ENCODE peak calls at places on chromosomes 2 and 18, in four cellular contexts. E, S, H and J are unnamed samples.

GRCh38 chr2:21501344-21502027 is 377.7 kb downstream of the TDRD15 start:
- DNase-seq in E (no peak), S (no peak), H (no peak), J (no peak)

GRCh38 chr2:208046686-208047085 is 21.4 kb upstream of the PLEKHM3 start:
- DNase-seq in E (peak), S (no peak), H (no peak), J (no peak)

GRCh38 chr18:58520964-58521363 is 107.9 kb downstream of the ALPK2 start:
- DNase-seq in E (no peak), S (no peak), H (no peak), J (no peak)

GRCh38 chr2:116319935-116320334 is 1494.6 kb upstream of the DDX18 start:
- DNase-seq in E (peak), S (no peak), H (no peak), J (no peak)

GRCh38 chr18:22015156-22015555 is 154.2 kb upstream of the GATA6 start:
- DNase-seq in E (peak), S (no peak), H (no peak), J (no peak)

GRCh38 chr18:50277935-50278334 is 3.4 kb downstream of the MBD1 start:
- DNase-seq in E (peak), S (peak), H (no peak), J (no peak)

GRCh38 chr2:168574856-168575630 is 119.0 kb downstream of the CERS6 start:
- DNase-seq in E (peak), S (no peak), H (no peak), J (no peak)

GRCh38 chr2:95075440-95075885 is 46.1 kb downstream of the MRPS5 start:
- DNase-seq in E (no peak), S (no peak), H (no peak), J (no peak)

GRCh38 chr18:2906522-2907458 is 60.0 kb downstream of the EMILIN2 start:
- DNase-seq in E (no peak), S (no peak), H (no peak), J (no peak)

GRCh38 chr2:191555092-191555742 is 122.7 kb upstream of the NABP1 start:
- DNase-seq in E (peak), S (peak), H (peak), J (no peak)

GRCh38 chr2:120988741-120989555 is 253.3 kb downstream of the GLI2 start:
- DNase-seq in E (no peak), S (no peak), H (no peak), J (no peak)

DNA sequence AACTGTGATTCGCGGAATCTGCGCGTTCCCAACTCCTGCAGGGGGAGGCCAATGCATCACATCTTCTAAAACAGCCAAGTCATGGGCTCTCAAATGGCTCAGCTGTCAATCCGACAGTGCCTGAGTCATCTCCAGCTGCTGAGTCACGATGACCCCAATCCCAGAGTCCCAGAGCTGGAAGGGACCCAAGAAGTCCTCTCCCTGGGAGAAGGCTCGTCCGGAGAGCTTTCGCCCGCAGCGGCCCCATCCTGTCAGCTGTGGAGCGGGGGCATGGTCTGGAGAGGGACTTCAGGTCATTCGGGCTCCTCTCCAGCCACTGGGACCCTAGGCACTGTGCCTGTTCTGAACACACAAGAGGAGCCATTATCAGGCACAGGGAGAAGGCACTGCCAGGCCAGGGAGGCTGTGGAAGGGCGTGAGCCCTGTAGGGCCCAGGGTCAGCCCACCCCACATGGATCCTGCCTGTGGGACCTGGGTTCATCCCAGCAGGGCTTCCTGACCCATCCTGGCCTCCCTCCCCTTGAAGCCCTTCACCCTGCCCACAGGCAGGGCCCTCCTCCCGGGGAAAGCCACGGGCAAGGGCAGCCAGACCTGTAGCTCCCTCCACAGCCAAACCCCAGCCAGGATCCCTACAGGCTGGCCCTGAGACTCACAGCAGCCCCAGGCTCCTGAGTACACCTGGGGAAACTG is 47.6 kb upstream of the GPC1 start:
- DNase-seq in E (peak), S (peak), H (peak), J (peak)
- TF ChIP-seq CTCF in E (peak), S (peak), H (peak), J (no peak)

DNA sequence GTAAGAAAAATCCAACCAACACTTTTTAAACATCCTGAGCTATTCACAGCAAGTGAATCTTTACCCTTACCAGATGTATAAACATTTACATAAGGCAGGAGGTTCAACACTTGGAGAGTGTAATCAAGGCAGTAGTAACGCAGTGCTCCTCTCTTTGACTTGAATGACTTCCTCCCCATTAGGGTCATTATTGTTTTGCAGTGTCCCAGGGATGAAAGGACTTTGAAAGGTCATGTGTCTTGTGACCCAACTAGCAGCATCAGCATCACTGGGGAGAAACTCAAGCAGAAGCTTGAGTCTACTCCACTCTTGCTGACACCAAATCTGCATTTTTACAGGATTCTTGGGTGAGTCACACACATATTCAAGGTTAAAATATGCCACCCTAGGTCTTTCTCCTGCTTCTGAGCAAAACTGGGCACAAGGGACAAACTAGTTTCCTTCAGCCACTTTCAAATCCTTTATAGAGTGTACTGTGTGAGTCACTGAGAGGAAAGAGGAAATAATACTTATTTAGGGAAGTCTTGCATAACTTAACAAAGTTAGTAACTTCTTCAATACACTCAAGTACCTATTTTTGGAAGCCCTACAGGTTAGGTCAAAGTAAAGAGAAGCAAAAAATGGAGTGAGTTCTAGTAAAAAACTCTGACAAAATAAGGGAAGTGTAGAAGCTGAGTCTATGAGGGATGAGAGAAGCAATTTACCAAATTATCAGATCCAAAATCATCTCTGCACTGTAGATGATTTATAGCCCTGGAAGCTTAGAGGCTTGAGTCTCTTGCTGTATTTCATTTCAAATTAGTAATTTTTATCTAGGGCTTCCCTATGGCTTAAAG is 51.0 kb upstream of the EML4 start:
- DNase-seq in E (peak), S (peak), H (no peak), J (no peak)
- H3K4me3 ChIP-seq in E (no peak), S (no peak), H (no peak), J (no peak)

GRCh38 chr2:13056259-13056843 is 339.6 kb downstream of the TRIB2 start:
- DNase-seq in E (peak), S (peak), H (no peak), J (no peak)
- TF ChIP-seq CTCF in E (peak), S (peak), H (peak), J (peak)

GRCh38 chr2:44895061-44895460 is 46.4 kb upstream of the SIX3 start:
- DNase-seq in E (no peak), S (no peak), H (no peak), J (no peak)
- H3K4me3 ChIP-seq in E (no peak), S (no peak), H (no peak), J (no peak)

GRCh38 chr2:162890690-162891311 is 52.2 kb upstream of the KCNH7 start:
- DNase-seq in E (peak), S (peak), H (no peak), J (peak)
- TF ChIP-seq CTCF in E (peak), S (peak), H (peak), J (peak)

GRCh38 chr18:67232406-67232805 is 284.1 kb downstream of the DSEL start:
- DNase-seq in E (peak), S (peak), H (no peak), J (no peak)
- H3K4me3 ChIP-seq in E (no peak), S (no peak), H (no peak), J (no peak)

GRCh38 chr18:77754475-77755044 is 504.9 kb downstream of the GALR1 start:
- DNase-seq in E (no peak), S (no peak), H (no peak), J (no peak)

GRCh38 chr18:77749189-77749588 is 499.5 kb downstream of the GALR1 start:
- DNase-seq in E (peak), S (no peak), H (no peak), J (no peak)
- TF ChIP-seq CTCF in E (peak), S (no peak), H (peak), J (no peak)

DNA sequence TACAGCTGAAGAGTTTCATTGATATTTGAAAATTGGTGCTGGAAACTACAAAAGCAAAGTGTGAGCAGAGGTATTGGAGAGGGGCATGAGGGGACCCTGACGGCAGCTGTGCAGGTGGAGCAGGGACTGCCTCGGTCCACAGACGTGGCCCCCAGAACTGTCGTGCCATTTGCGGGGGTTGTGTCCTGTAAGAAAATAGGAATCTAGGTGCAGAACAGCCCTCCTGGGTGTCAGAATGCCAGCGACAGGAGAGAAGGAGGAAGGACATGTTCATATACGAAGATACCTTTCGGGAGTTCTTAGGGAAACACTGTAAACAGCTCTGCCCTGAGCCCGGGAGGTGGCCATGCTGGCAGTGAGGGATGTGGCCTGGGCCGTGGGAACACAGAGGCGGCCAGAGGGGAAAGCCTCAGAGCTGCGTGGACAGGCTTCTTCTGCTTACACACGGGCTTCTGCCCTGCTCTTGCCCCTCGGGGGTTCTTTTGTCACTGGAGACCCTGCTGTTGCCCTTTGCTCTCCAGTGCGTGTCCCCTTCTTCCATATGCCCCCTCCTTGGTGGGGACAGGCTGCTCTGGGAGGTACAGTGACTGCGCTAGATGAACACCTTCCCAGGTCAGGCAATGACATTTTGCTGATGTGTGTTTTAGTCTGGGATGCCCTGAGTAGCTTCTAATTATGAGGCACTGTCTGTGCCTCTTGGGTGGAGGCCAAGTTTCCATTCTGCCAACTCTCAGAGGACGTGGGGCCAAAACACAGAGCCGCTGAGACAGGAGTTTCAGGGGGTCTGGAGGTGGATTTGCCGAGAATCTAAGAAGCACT is 81.9 kb upstream of the TXNDC2 start:
- DNase-seq in E (no peak), S (no peak), H (no peak), J (no peak)
- H3K4me3 ChIP-seq in E (no peak), S (no peak), H (no peak), J (no peak)

DNA sequence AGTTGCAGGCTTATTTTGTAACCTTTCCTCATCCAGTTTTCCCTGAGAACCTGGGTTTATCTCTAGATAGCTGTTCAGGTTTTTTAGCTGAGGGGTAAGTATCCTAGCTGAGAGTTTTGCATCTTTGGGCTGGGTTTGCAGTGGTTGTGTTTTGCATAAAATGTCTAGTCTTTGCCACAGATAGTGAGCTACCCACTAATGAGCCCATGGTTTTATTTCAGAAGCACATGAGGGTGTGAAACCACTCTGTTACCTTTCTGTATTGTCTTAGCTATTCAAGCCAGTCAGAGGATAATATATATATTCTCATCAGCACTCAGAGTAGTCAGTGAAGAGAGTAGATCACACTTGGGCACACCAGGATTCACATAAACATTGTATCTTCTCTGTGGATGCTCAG is 24.6 kb upstream of the TXNDC2 start:
- DNase-seq in E (no peak), S (no peak), H (no peak), J (no peak)
- TF ChIP-seq CTCF in E (no peak), S (no peak), H (no peak), J (no peak)

GRCh38 chr2:84832772-84833461 is 48.0 kb downstream of the TRABD2A start:
- DNase-seq in E (no peak), S (no peak), H (no peak), J (no peak)
- H3K4me3 ChIP-seq in E (no peak), S (no peak), H (no peak), J (no peak)